ENCODE peak calls at places on chromosomes 7 and 10, in six cellular contexts. One of them, this sample, is unnamed.

GRCh38 chr7:107715531-107715930 is 28.4 kb upstream of the CBLL1 start:
- DNase-seq in CD8-positive, alpha-beta T cell: no peak
- DNase-seq in IMR-90: peak
- DNase-seq in endothelial cell: no peak
- DNase-seq in uterus: no peak
- DNase-seq in colonic mucosa: no peak
- DNase-seq in this sample: no peak

GRCh38 chr10:79067241-79068202 is 1.2 kb upstream of the ZMIZ1 start:
- DNase-seq in CD8-positive, alpha-beta T cell: peak
- DNase-seq in IMR-90: peak
- DNase-seq in endothelial cell: peak
- DNase-seq in uterus: peak
- DNase-seq in colonic mucosa: peak
- DNase-seq in this sample: no peak

GRCh38 chr10:113080621-113081229 is 130.7 kb downstream of the TCF7L2 start:
- DNase-seq in CD8-positive, alpha-beta T cell: no peak
- DNase-seq in IMR-90: no peak
- DNase-seq in endothelial cell: no peak
- DNase-seq in uterus: no peak
- DNase-seq in colonic mucosa: no peak
- DNase-seq in this sample: no peak

GRCh38 chr10:5645944-5646617 is 20.3 kb downstream of the ASB13 start:
- DNase-seq in CD8-positive, alpha-beta T cell: no peak
- DNase-seq in IMR-90: no peak
- DNase-seq in endothelial cell: no peak
- DNase-seq in uterus: no peak
- DNase-seq in colonic mucosa: peak
- DNase-seq in this sample: no peak

GRCh38 chr7:28478661-28479060 is 66.3 kb downstream of the CREB5 start:
- DNase-seq in CD8-positive, alpha-beta T cell: no peak
- DNase-seq in IMR-90: no peak
- DNase-seq in endothelial cell: no peak
- DNase-seq in uterus: no peak
- DNase-seq in colonic mucosa: no peak
- DNase-seq in this sample: no peak

GRCh38 chr7:20651960-20652544 is 36.6 kb downstream of the ABCB5 start:
- DNase-seq in CD8-positive, alpha-beta T cell: no peak
- DNase-seq in IMR-90: no peak
- DNase-seq in endothelial cell: no peak
- DNase-seq in uterus: no peak
- DNase-seq in colonic mucosa: no peak
- DNase-seq in this sample: no peak

GRCh38 chr10:822661-823367 is 108.7 kb downstream of the LARP4B start:
- DNase-seq in CD8-positive, alpha-beta T cell: no peak
- DNase-seq in IMR-90: no peak
- DNase-seq in endothelial cell: no peak
- DNase-seq in uterus: no peak
- DNase-seq in colonic mucosa: no peak
- DNase-seq in this sample: no peak

GRCh38 chr7:115779561-115779960 is 251.0 kb downstream of the TFEC start:
- DNase-seq in CD8-positive, alpha-beta T cell: no peak
- DNase-seq in IMR-90: peak
- DNase-seq in endothelial cell: no peak
- DNase-seq in uterus: no peak
- DNase-seq in colonic mucosa: no peak
- DNase-seq in this sample: no peak

GRCh38 chr7:31856366-31856765 is 169.4 kb downstream of the PPP1R17 start:
- DNase-seq in CD8-positive, alpha-beta T cell: no peak
- DNase-seq in IMR-90: no peak
- DNase-seq in endothelial cell: no peak
- DNase-seq in uterus: no peak
- DNase-seq in colonic mucosa: no peak
- DNase-seq in this sample: no peak

DNA sequence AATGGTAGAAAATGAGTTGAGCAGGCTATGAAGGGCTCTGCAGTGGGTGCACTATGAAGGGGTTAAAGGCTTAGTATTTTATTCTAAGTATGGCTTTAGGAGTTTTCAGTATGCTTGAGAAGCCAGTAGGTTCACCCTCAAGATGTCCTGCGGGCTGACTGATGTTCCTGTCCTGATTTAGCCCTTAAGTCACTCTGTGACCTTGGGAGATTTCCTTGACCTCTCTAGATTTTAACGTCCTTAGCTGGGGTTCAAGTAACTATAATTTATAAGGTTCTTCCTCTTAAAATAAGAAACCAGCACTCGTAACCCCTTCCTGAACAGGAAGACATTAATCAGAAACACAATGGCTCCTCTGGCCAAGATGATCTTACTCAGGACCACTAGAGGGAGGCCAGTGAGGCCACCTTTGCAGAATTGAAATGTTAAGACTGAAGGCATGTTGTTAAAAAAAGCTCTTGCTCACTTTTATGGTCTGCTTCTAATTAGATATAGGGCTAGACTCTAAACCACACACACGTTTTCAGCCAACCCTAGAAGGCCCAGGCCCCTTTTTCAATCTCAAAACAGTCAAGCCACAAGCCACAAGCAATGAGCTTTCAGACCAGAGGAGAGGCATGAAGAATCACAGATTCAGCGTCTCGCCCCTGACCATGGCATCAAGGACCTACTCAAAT is 42.0 kb downstream of the CDK1 start:
- DNase-seq in CD8-positive, alpha-beta T cell: no peak
- DNase-seq in IMR-90: peak
- DNase-seq in endothelial cell: no peak
- DNase-seq in uterus: no peak
- DNase-seq in colonic mucosa: no peak
- DNase-seq in this sample: peak
- TF ChIP-seq CTCF in CD8-positive, alpha-beta T cell: no peak
- TF ChIP-seq CTCF in IMR-90: peak
- TF ChIP-seq CTCF in endothelial cell: peak
- TF ChIP-seq CTCF in uterus: peak
- TF ChIP-seq CTCF in colonic mucosa: no peak
- TF ChIP-seq CTCF in this sample: peak

GRCh38 chr10:21534611-21535493 is 820 bp downstream of the MLLT10 start:
- DNase-seq in CD8-positive, alpha-beta T cell: peak
- DNase-seq in IMR-90: peak
- DNase-seq in endothelial cell: peak
- DNase-seq in uterus: peak
- DNase-seq in colonic mucosa: peak
- DNase-seq in this sample: no peak
- TF ChIP-seq CTCF in CD8-positive, alpha-beta T cell: no peak
- TF ChIP-seq CTCF in IMR-90: no peak
- TF ChIP-seq CTCF in endothelial cell: no peak
- TF ChIP-seq CTCF in uterus: no peak
- TF ChIP-seq CTCF in colonic mucosa: no peak
- TF ChIP-seq CTCF in this sample: peak

DNA sequence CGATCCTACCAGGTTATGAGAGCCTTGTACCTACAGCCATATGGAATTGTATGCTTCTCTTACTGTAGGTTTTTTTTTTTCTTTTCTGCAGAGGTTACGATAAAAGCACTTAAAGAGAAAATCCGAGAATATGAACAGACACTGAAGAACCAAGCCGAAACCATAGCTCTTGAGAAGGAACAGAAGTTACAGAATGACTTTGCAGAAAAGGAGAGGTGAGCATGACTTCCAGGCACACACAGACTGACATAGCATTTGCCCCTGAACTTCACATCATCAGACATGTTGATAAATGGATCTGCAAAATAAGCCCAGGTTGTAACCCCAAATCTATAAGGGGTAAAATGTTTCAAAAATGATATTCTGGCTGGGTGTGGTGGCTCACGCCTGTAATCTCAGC is 182.4 kb upstream of the SH2B2 start:
- DNase-seq in CD8-positive, alpha-beta T cell: no peak
- DNase-seq in IMR-90: no peak
- DNase-seq in endothelial cell: no peak
- DNase-seq in uterus: no peak
- DNase-seq in colonic mucosa: peak
- DNase-seq in this sample: no peak
- TF ChIP-seq CTCF in CD8-positive, alpha-beta T cell: no peak
- TF ChIP-seq CTCF in IMR-90: no peak
- TF ChIP-seq CTCF in endothelial cell: no peak
- TF ChIP-seq CTCF in uterus: no peak
- TF ChIP-seq CTCF in colonic mucosa: no peak
- TF ChIP-seq CTCF in this sample: no peak

GRCh38 chr10:49379596-49380410 is 16.1 kb downstream of the DRGX start:
- DNase-seq in CD8-positive, alpha-beta T cell: no peak
- DNase-seq in IMR-90: no peak
- DNase-seq in endothelial cell: no peak
- DNase-seq in uterus: no peak
- DNase-seq in colonic mucosa: no peak
- DNase-seq in this sample: no peak
- TF ChIP-seq CTCF in CD8-positive, alpha-beta T cell: no peak
- TF ChIP-seq CTCF in IMR-90: peak
- TF ChIP-seq CTCF in endothelial cell: no peak
- TF ChIP-seq CTCF in uterus: no peak
- TF ChIP-seq CTCF in colonic mucosa: no peak
- TF ChIP-seq CTCF in this sample: peak

GRCh38 chr10:122086416-122087240 is 97.7 kb downstream of the TACC2 start:
- DNase-seq in CD8-positive, alpha-beta T cell: no peak
- DNase-seq in IMR-90: no peak
- DNase-seq in endothelial cell: no peak
- DNase-seq in uterus: no peak
- DNase-seq in colonic mucosa: no peak
- DNase-seq in this sample: no peak

GRCh38 chr10:122084286-122085041 is 95.5 kb downstream of the TACC2 start:
- DNase-seq in CD8-positive, alpha-beta T cell: no peak
- DNase-seq in IMR-90: no peak
- DNase-seq in endothelial cell: no peak
- DNase-seq in uterus: no peak
- DNase-seq in colonic mucosa: no peak
- DNase-seq in this sample: no peak

GRCh38 chr10:122087436-122087835 is 98.5 kb downstream of the TACC2 start:
- DNase-seq in CD8-positive, alpha-beta T cell: no peak
- DNase-seq in IMR-90: no peak
- DNase-seq in endothelial cell: no peak
- DNase-seq in uterus: no peak
- DNase-seq in colonic mucosa: no peak
- DNase-seq in this sample: no peak

GRCh38 chr10:122083478-122084025 is 94.6 kb downstream of the TACC2 start:
- DNase-seq in CD8-positive, alpha-beta T cell: no peak
- DNase-seq in IMR-90: no peak
- DNase-seq in endothelial cell: no peak
- DNase-seq in uterus: no peak
- DNase-seq in colonic mucosa: no peak
- DNase-seq in this sample: no peak

DNA sequence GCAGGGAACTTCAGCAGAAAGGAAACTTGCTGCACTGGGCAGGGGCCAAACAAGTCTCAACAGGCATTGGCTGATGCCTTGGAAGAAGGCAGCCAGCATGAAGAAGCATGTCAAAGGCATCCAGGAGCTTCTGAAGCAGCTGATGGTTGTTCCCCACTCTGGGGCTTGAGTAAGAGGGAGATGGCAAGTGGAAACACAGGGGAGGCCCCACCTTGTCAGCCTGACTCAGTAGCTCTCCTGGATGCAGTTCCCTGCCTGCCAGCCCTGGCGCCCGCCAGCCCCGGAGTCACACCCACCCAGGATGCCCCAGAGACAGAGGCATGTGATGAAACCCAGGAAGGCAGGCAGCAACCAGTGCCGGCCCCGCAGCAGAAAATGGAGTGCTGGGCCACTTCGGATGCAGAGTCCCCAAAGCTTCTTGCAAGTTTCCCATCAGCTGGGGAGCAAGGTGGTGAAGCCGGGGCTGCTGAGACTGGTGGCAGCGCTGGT is 96.5 kb downstream of the TACC2 start:
- DNase-seq in CD8-positive, alpha-beta T cell: no peak
- DNase-seq in IMR-90: no peak
- DNase-seq in endothelial cell: no peak
- DNase-seq in uterus: no peak
- DNase-seq in colonic mucosa: no peak
- DNase-seq in this sample: no peak
- TF ChIP-seq CTCF in CD8-positive, alpha-beta T cell: no peak
- TF ChIP-seq CTCF in IMR-90: no peak
- TF ChIP-seq CTCF in endothelial cell: no peak
- TF ChIP-seq CTCF in uterus: no peak
- TF ChIP-seq CTCF in colonic mucosa: no peak
- TF ChIP-seq CTCF in this sample: no peak

DNA sequence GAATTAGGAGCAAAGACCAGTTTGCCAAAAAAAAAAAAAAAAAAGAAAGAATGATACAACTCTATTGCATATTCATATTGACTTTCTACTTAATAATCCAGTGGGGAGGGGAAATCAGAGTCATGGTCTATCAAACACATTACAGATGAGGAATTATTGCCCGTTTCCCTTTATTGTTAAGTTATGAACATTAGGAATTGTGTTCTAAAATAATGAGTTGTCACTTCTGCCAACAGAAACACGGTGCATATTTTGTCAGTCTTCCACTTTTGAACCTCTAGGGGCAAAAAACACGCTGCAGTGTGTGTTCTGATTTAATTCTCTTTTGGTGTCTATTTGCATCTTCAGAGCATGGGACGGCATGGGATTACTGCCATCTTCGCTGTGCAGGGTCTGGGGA is 115.7 kb upstream of the RHOBTB1 start:
- DNase-seq in CD8-positive, alpha-beta T cell: no peak
- DNase-seq in IMR-90: no peak
- DNase-seq in endothelial cell: no peak
- DNase-seq in uterus: no peak
- DNase-seq in colonic mucosa: no peak
- DNase-seq in this sample: no peak
- TF ChIP-seq CTCF in CD8-positive, alpha-beta T cell: no peak
- TF ChIP-seq CTCF in IMR-90: no peak
- TF ChIP-seq CTCF in endothelial cell: no peak
- TF ChIP-seq CTCF in uterus: no peak
- TF ChIP-seq CTCF in colonic mucosa: no peak
- TF ChIP-seq CTCF in this sample: no peak